ENCODE peak calls at places on chromosome 15, in four cellular contexts. X is CD8-positive, alpha-beta T cell; W is mucosa of descending colon; A is A549. E is an unnamed sample.
A peak's percentile ranks its signal among the peaks of the same experiment; 100 is the strongest.

GRCh38 chr15:56040081-56041035 is 46.9 kb upstream of the NEDD4 start:
- DNase-seq in A (peak; percentile 66), W (no peak), X (no peak), E (peak; percentile 87)

GRCh38 chr15:100759698-100760356 is 119.8 kb upstream of the ALDH1A3 start:
- DNase-seq in X (no peak), A (peak; percentile 92), W (no peak), E (no peak)

GRCh38 chr15:50687302-50687902 is 805 bp upstream of the TRPM7 start:
- DNase-seq in A (no peak), X (no peak), W (no peak), E (no peak)

GRCh38 chr15:41966920-41967465 is 5.4 kb downstream of the EHD4 start:
- DNase-seq in X (no peak), A (no peak), W (no peak), E (no peak)

GRCh38 chr15:60283936-60284335 is 113.8 kb downstream of the ANXA2 start:
- DNase-seq in A (no peak), X (no peak), W (no peak), E (no peak)

GRCh38 chr15:71812966-71813722 is 2.8 kb downstream of the NR2E3 start:
- DNase-seq in X (no peak), W (no peak), A (no peak), E (no peak)

GRCh38 chr15:81298606-81299005 is 25.3 kb downstream of the STARD5 start:
- DNase-seq in W (no peak), X (no peak), A (no peak), E (no peak)

GRCh38 chr15:42133892-42134502 is 22.4 kb downstream of the PLA2G4F start:
- DNase-seq in W (peak; percentile 86), A (peak; percentile 41), X (peak; percentile 44), E (peak; percentile 69)

GRCh38 chr15:29100486-29101000 is 169.1 kb downstream of the NSMCE3 start:
- DNase-seq in W (no peak), A (no peak), X (no peak), E (peak; percentile 37)

GRCh38 chr15:100926971-100927756 is 8.0 kb downstream of the LRRK1 start:
- DNase-seq in A (no peak), X (no peak), W (no peak), E (peak; percentile 51)

GRCh38 chr15:30999729-31000128 is 8.3 kb upstream of the MTMR10 start:
- DNase-seq in W (no peak), X (no peak), A (no peak), E (no peak)

GRCh38 chr15:81054236-81054635 is 53.5 kb downstream of the TLNRD1 start:
- DNase-seq in X (no peak), A (no peak), W (no peak), E (no peak)

GRCh38 chr15:34708422-34708821 is 46.4 kb downstream of the GJD2 start:
- DNase-seq in W (no peak), A (peak; percentile 38), X (no peak), E (no peak)

GRCh38 chr15:68652141-68652540 is 73.3 kb downstream of the CORO2B start:
- DNase-seq in X (no peak), A (no peak), W (no peak), E (no peak)

GRCh38 chr15:94263341-94264273 is 32.2 kb downstream of the MCTP2 start:
- DNase-seq in A (no peak), X (no peak), W (no peak), E (no peak)

GRCh38 chr15:45121706-45122417 is 7.7 kb downstream of the DUOXA2 start:
- DNase-seq in W (no peak), X (no peak), A (peak; percentile 26), E (no peak)

GRCh38 chr15:80641384-80641783 is 53.7 kb upstream of the ABHD17C start:
- DNase-seq in A (no peak), X (no peak), W (no peak), E (no peak)

GRCh38 chr15:101071651-101072050 is 152.5 kb downstream of the LRRK1 start:
- DNase-seq in W (peak; percentile 13), X (no peak), A (no peak), E (no peak)

GRCh38 chr15:48555244-48555804 is 90.2 kb downstream of the FBN1 start:
- DNase-seq in A (no peak), W (no peak), X (no peak), E (no peak)

GRCh38 chr15:43852607-43853006 is 25.8 kb downstream of the WDR76 start:
- DNase-seq in A (no peak), W (no peak), X (no peak), E (no peak)

GRCh38 chr15:63348392-63348791 is 33.3 kb downstream of the CA12 start:
- DNase-seq in X (no peak), A (no peak), W (peak; percentile 80), E (no peak)

DNA sequence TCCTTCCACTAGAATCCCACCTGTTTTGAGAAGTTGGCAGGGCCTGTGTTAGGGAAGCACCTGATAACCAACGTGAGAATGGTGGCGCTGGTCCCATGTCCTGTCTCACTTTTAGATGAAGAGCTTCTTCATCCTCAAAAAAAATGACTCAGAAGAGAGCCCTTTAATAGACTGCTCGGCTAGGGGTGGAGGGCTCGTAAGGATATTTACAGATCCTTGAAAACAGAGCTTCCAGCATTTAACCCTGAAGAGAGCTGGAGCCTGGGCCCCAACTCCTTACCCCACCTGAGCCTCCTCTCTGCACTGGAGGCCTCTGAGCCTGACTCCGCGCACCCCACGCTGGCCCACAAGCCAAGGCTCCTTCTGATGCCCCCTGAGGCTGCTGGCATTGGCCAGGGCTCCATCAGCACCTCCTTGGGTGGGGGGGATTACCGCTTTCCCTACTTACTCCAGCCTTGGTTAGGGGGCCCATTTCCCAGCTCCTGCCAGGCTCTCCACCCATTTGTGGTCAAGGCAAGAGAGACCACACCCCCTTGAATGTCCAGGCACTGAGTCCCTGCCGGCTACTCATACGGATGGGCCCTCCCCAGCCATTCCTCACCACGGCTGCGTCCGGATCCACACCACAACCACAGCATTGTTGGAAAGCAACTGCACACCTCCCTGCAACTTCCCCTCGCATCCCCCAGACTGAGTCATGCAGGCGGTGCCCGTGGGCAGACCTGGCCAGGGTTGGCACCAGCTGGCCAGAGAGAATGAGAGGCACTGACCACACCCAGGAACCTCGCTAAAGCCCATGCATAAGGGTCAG is 30.2 kb downstream of the LOXL1 start:
- DNase-seq in A (no peak), X (no peak), W (no peak), E (no peak)
- H3K4me1 ChIP-seq in A (peaks cover 12% of the 10 kb centered on the region), X (peaks cover 14% of the 10 kb centered on the region), W (peaks cover 7% of the 10 kb centered on the region), E (peaks cover 20% of the 10 kb centered on the region)

DNA sequence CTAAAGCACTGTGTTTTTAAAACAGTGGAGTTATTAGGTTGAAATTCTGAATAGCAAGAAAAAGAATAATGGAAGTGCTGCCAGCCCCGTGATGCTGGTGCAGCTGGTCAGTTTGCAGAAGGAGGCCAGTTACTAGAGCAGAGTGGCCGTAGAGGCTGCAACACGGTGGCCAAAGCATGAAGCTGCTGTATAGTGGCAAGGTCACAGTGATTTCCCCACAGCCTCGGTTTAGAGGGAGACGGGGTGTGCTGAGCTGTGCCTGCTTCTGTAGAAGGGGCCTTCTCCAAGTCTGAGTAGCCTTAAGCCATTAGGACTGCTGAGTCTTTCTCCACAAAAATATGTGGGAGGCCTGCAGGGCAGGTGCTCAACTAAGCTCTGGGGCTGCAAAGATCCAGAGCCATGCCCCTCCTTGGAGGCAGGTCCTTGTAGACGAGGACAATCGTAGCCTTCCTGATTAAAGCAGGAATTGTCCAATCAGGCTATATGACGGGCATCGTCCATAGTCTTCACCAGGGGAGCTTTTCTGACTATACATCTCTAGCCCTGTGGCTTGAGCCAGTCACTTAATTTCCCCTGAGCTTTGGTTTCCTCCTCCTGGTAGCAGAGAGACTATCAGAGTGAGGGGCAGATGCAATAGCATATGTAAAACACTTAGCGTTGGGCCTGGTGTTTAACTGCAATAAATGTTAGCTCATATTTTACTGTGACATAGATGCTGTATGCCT is 151.6 kb downstream of the PGPEP1L start:
- DNase-seq in W (no peak), X (no peak), A (no peak), E (no peak)
- H3K4me1 ChIP-seq in W (peaks cover 14% of the 10 kb centered on the region), X (peaks cover 46% of the 10 kb centered on the region), A (peaks cover 88% of the 10 kb centered on the region), E (peaks cover 5% of the 10 kb centered on the region)

GRCh38 chr15:69757186-69757585 is 304.6 kb downstream of the RPLP1 start:
- DNase-seq in A (no peak), W (no peak), X (peak; percentile 46), E (no peak)

GRCh38 chr15:69755571-69756310 is 303.1 kb downstream of the RPLP1 start:
- DNase-seq in A (no peak), X (peak; percentile 76), W (peak; percentile 35), E (peak; percentile 82)

GRCh38 chr15:69758291-69758771 is 305.7 kb downstream of the RPLP1 start:
- DNase-seq in A (no peak), W (no peak), X (no peak), E (no peak)

GRCh38 chr15:69754313-69754712 is 301.7 kb downstream of the RPLP1 start:
- DNase-seq in A (no peak), X (no peak), W (no peak), E (no peak)

DNA sequence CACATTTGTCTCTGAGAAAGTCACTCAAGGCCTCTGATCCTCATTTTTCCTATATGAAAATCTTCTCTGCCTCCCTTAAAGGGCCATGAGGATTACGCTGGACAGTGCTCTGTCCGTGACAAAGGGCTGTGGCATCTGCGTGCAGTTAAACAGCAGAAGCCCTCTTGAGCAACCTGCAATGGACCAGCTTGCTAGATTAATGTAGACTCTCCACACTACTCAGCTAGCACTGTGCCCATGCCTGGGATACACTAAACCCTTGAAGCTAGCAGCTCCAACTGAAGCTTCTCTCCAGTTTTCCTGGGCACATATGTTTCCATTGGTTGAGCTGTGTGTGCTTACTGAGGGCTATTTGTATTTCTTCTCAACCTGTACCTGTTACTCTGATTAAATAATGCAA is 303.8 kb downstream of the RPLP1 start:
- DNase-seq in A (no peak), W (no peak), X (no peak), E (no peak)
- H3K4me1 ChIP-seq in A (no peaks in the 10 kb centered on the region), W (peaks cover 13% of the 10 kb centered on the region), X (peaks cover 79% of the 10 kb centered on the region), E (peaks cover 11% of the 10 kb centered on the region)

GRCh38 chr15:89377042-89377841 is 42.6 kb upstream of the POLG start:
- DNase-seq in A (no peak), X (no peak), W (no peak), E (no peak)

GRCh38 chr15:89374116-89375004 is 39.7 kb upstream of the POLG start:
- DNase-seq in W (no peak), X (no peak), A (no peak), E (no peak)

GRCh38 chr15:89377842-89378698 is 43.4 kb upstream of the POLG start:
- DNase-seq in W (no peak), X (peak; percentile 32), A (no peak), E (no peak)

GRCh38 chr15:89376441-89376840 is 41.8 kb upstream of the POLG start:
- DNase-seq in A (no peak), W (no peak), X (no peak), E (no peak)

GRCh38 chr15:89375093-89376062 is 40.8 kb upstream of the POLG start:
- DNase-seq in A (no peak), X (no peak), W (no peak), E (no peak)
- H3K4me1 ChIP-seq in A (no peaks in the 10 kb centered on the region), X (peaks cover 13% of the 10 kb centered on the region), W (peaks cover 18% of the 10 kb centered on the region), E (no peaks in the 10 kb centered on the region)

GRCh38 chr15:73540161-73540560 is 93.0 kb downstream of the NPTN start:
- DNase-seq in X (no peak), W (no peak), A (peak; percentile 25), E (no peak)
- H3K4me1 ChIP-seq in X (no peaks in the 10 kb centered on the region), W (peaks cover 5% of the 10 kb centered on the region), A (peaks cover 26% of the 10 kb centered on the region), E (no peaks in the 10 kb centered on the region)

GRCh38 chr15:92780816-92781215 is 119.3 kb upstream of the CHD2 start:
- DNase-seq in A (no peak), X (no peak), W (no peak), E (no peak)
- H3K4me1 ChIP-seq in A (no peaks in the 10 kb centered on the region), X (no peaks in the 10 kb centered on the region), W (no peaks in the 10 kb centered on the region), E (no peaks in the 10 kb centered on the region)

GRCh38 chr15:67137319-67137718 is 71.9 kb downstream of the SMAD3 start:
- DNase-seq in A (no peak), W (no peak), X (no peak), E (no peak)
- H3K4me1 ChIP-seq in A (peaks cover 100% of the 10 kb centered on the region), W (peaks cover 24% of the 10 kb centered on the region), X (peaks cover 43% of the 10 kb centered on the region), E (peaks cover 18% of the 10 kb centered on the region)

E was measured in Peyer's patch.